ENCODE peak calls at places on chromosomes 16 and 17, in four cellular contexts. C is K562, T is HCT116, G is H1. J is an unnamed sample.

GRCh38 chr17:21353326-21354010 is 22.7 kb upstream of the KCNJ12 start:
- DNase-seq in G (no peak), T (no peak), C (no peak), J (no peak)

GRCh38 chr16:11797957-11798299 is 870 bp upstream of the ZC3H7A start:
- DNase-seq in G (no peak), T (no peak), C (no peak), J (no peak)

GRCh38 chr16:14509675-14510132 is 120.4 kb downstream of the PARN start:
- DNase-seq in C (no peak), G (no peak), T (no peak), J (no peak)

GRCh38 chr16:17483266-17483864 is 12.6 kb upstream of the XYLT1 start:
- DNase-seq in T (no peak), G (no peak), C (no peak), J (no peak)

GRCh38 chr16:83577201-83577600 is 230.6 kb upstream of the HSBP1 start:
- DNase-seq in G (no peak), T (no peak), C (no peak), J (no peak)

GRCh38 chr17:77253611-77254051 is 112.9 kb downstream of the SEC14L1 start:
- DNase-seq in C (no peak), T (no peak), G (no peak), J (no peak)

GRCh38 chr16:89060207-89060794 is 33.4 kb upstream of the ACSF3 start:
- DNase-seq in G (no peak), T (no peak), C (no peak), J (peak)

GRCh38 chr16:11327277-11328171 is 17.7 kb upstream of the RMI2 start:
- DNase-seq in C (no peak), G (no peak), T (no peak), J (peak)

GRCh38 chr16:66324785-66325184 is 41.7 kb upstream of the CDH5 start:
- DNase-seq in G (peak), T (peak), C (peak), J (no peak)

GRCh38 chr17:60107526-60108257 is 29.0 kb upstream of the HEATR6 start:
- DNase-seq in G (no peak), C (no peak), T (no peak), J (no peak)

GRCh38 chr17:68437979-68438877 is 19.1 kb downstream of the WIPI1 start:
- DNase-seq in C (peak), T (no peak), G (no peak), J (no peak)

GRCh38 chr17:40564883-40565744 is at the start of gene CCR7:
- DNase-seq in G (no peak), C (peak), T (no peak), J (no peak)

GRCh38 chr17:3544365-3544764 is 13.2 kb downstream of the TRPV3 start:
- DNase-seq in G (no peak), T (no peak), C (no peak), J (no peak)

GRCh38 chr17:71023631-71024030 is 854.3 kb downstream of the KCNJ2 start:
- DNase-seq in G (no peak), T (no peak), C (no peak), J (no peak)

GRCh38 chr17:2436516-2436915 is 35.7 kb upstream of the MNT start:
- DNase-seq in G (no peak), C (no peak), T (no peak), J (no peak)

GRCh38 chr16:22926105-22926751 is 112.3 kb downstream of the HS3ST2 start:
- DNase-seq in G (no peak), T (no peak), C (no peak), J (no peak)

GRCh38 chr16:73125860-73126259 is 77.9 kb upstream of the ZFHX3 start:
- DNase-seq in T (no peak), C (no peak), G (no peak), J (no peak)

GRCh38 chr16:52407778-52408177 is 139.2 kb downstream of the TOX3 start:
- DNase-seq in G (no peak), C (no peak), T (no peak), J (no peak)

GRCh38 chr17:57140321-57140720 is 55.3 kb downstream of the AKAP1 start:
- DNase-seq in T (no peak), G (no peak), C (no peak), J (no peak)

GRCh38 chr17:44376779-44377178 is 12.7 kb downstream of the ITGA2B start:
- DNase-seq in G (no peak), C (no peak), T (no peak), J (no peak)

GRCh38 chr17:44374306-44375195 is 10.9 kb upstream of the FAM171A2 start:
- DNase-seq in G (peak), T (no peak), C (peak), J (no peak)

GRCh38 chr17:44375196-44376017 is 11.8 kb upstream of the FAM171A2 start:
- DNase-seq in T (no peak), G (peak), C (no peak), J (no peak)

GRCh38 chr17:44378171-44378705 is 11.2 kb downstream of the ITGA2B start:
- DNase-seq in G (no peak), T (no peak), C (no peak), J (no peak)

GRCh38 chr17:44376124-44376523 is 12.5 kb upstream of the FAM171A2 start:
- DNase-seq in T (no peak), G (peak), C (peak), J (no peak)
- TF ChIP-seq EGR1 in T (no peak), G (no peak), C (no peak), J (no peak)

GRCh38 chr17:81328489-81328888 is 33.4 kb upstream of the SLC38A10 start:
- DNase-seq in C (no peak), T (no peak), G (no peak), J (no peak)
- TF ChIP-seq EGR1 in C (no peak), T (no peak), G (no peak), J (no peak)

GRCh38 chr16:1288813-1289479 is 20.5 kb upstream of the UBE2I start:
- DNase-seq in C (peak), T (no peak), G (no peak), J (no peak)

GRCh38 chr16:1290860-1291575 is 18.4 kb upstream of the UBE2I start:
- DNase-seq in C (no peak), G (no peak), T (no peak), J (no peak)

GRCh38 chr16:1289480-1289872 is 20.0 kb upstream of the UBE2I start:
- DNase-seq in T (no peak), C (no peak), G (no peak), J (no peak)

GRCh38 chr16:1291576-1291974 is 17.9 kb upstream of the UBE2I start:
- DNase-seq in T (no peak), C (no peak), G (no peak), J (no peak)

DNA sequence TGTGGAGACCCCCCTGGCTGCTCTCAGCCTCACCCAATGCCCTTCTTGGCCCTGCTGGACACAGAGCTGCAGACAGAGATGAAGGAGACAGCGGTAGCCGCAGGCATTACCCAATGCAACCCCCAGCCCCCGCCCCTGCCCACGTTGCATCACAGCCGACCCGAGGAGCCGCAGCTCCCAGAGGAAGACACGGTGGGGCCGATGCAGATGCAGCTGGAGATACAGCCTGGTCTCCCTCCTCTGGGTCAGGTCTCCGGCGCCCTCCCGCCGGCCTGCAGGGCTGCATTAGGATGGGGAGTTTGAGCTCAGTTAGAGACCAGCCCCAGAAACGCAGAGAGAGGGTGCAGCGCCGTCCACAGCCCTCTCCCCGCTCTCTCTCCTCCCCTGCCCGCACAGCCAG is 19.4 kb upstream of the UBE2I start:
- DNase-seq in T (no peak), G (no peak), C (no peak), J (no peak)
- TF ChIP-seq EGR1 in T (no peak), G (no peak), C (no peak), J (no peak)

GRCh38 chr17:34988644-34989043 is 8.3 kb downstream of the LIG3 start:
- DNase-seq in C (peak), T (no peak), G (no peak), J (no peak)
- TF ChIP-seq EGR1 in C (no peak), T (no peak), G (no peak), J (no peak)

GRCh38 chr17:28598389-28598788 is 436 bp downstream of the SPAG5 start:
- DNase-seq in G (no peak), T (no peak), C (no peak), J (no peak)

GRCh38 chr17:28598799-28599310 is at the start of gene SPAG5:
- DNase-seq in C (peak), G (peak), T (peak), J (peak)

GRCh38 chr17:28597606-28598383 is 1.0 kb downstream of the SPAG5 start:
- DNase-seq in G (no peak), T (no peak), C (no peak), J (no peak)

DNA sequence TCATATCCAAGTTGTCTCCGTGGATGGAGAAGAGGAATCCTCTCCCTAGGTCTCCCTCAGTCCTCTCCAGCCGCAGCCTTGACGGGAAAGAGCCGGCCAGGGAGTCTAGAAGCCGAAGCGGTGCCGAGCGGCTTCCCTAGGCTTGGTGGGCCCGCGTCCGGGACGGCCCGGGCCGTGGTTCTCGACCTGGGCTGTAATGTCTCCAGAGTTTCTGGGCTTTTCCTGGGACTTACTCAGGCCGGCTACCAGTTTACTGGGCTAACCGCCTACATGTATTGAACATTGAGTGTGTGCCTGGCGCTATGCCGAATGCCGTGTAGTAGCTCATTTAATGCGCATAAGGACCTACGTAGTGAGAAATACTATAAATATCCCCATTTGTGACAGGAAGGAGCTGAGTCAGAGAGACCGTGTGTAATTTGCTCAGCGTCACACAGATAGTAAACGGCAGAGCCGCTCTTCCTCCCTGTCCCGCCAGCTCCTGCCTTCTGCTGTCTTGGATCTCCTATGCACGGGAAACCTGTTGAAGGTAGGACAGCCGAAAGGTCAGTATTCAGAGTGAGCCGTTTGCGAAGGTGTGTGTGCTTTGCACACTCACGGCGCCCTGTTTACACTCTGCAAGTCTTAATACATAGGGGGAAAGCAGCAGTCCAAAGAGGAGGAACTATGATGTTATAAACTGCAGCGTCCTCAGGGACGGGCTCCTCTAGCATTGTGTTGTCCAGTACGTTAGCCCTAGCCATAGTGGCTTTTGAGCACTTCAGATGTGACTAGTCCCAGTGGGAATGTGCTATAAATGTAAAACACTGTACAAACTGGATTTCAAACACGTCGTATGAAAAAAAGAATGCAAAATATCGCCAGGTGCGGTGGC is 723 bp upstream of the SPAG5 start:
- DNase-seq in G (peak), T (peak), C (peak), J (peak)
- TF ChIP-seq EGR1 in G (no peak), T (no peak), C (no peak), J (no peak)

DNA sequence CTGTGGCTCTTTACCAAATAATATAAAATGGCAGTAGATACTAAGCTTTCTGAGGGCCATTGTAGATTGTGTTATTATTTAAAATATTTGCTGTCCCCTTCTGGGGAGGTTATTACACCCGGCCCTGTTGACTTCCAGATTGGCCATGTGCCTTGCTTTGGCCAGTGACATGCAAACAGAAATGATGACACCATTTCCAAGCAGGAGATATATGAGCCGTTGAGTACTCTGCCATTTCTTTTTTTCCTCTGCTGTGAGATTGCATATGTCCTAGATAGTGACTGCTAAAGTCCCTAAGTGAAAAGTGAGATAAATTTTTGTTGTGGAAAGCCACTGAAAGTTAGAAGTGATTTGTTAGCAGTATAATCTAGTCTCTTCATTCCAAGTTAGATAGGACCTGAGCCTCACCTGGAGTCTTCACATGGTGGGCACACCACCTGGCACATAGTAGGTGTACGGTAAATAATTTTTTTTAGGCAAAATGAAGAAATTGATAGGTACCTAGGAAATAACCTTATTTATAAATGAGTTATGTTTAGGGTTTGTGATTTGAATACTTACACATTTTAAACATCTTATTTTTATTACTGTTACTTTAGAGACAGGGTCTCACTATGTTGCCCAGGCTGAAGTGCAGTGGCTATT is 204.0 kb upstream of the CACNG5 start:
- DNase-seq in G (no peak), C (no peak), T (no peak), J (no peak)
- TF ChIP-seq EGR1 in G (no peak), C (no peak), T (no peak), J (no peak)

GRCh38 chr16:28937222-28937876 is 5.6 kb downstream of the CD19 start:
- DNase-seq in T (no peak), G (no peak), C (no peak), J (no peak)
- TF ChIP-seq EGR1 in T (no peak), G (no peak), C (no peak), J (no peak)

DNA sequence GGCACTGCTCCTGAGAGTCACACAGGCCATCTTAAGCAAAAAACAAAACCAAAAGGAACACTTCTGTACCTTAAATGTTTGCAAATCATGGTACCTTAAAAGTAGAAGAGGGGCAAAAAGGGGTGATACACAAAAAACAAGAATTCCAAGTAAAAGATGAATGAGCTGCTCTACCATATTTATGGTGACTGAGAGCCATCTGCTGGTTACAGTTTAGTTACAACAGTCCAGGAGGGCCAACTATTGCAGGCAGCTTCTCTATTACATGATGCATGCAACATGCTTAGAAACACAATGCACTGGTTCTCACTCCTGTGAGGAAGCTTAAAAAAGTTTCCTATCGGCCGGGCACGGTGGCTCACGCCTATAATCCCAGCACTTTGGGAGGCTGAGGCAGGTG is 53.5 kb downstream of the STX8 start:
- DNase-seq in T (no peak), C (no peak), G (no peak), J (no peak)
- TF ChIP-seq EGR1 in T (no peak), C (no peak), G (no peak), J (no peak)